ENCODE peak calls at places on chromosomes 1 and 21, in five cellular contexts. One of them, this sample, is unnamed.

GRCh38 chr1:200436436-200436835 is 26.6 kb upstream of the ZNF281 start:
- ATAC-seq in aorta: no peak
- ATAC-seq in lung: no peak
- ATAC-seq in DND-41: no peak
- ATAC-seq in upper lobe of left lung: no peak
- ATAC-seq in this sample: no peak

GRCh38 chr1:19605884-19606442 is 38.1 kb upstream of the NBL1 start:
- ATAC-seq in aorta: no peak
- ATAC-seq in lung: no peak
- ATAC-seq in DND-41: no peak
- ATAC-seq in upper lobe of left lung: no peak
- ATAC-seq in this sample: no peak

GRCh38 chr1:83931658-83932253 is 67.2 kb downstream of the TTLL7 start:
- ATAC-seq in aorta: no peak
- ATAC-seq in lung: peak; percentile 67
- ATAC-seq in DND-41: peak; percentile 89
- ATAC-seq in upper lobe of left lung: peak; percentile 81
- ATAC-seq in this sample: peak; percentile 57

GRCh38 chr1:2930016-2930815 is 91.1 kb upstream of the ACTRT2 start:
- ATAC-seq in aorta: no peak
- ATAC-seq in lung: no peak
- ATAC-seq in DND-41: no peak
- ATAC-seq in upper lobe of left lung: no peak
- ATAC-seq in this sample: no peak

GRCh38 chr1:53286950-53287349 is 40.9 kb downstream of the LRP8 start:
- ATAC-seq in aorta: no peak
- ATAC-seq in lung: no peak
- ATAC-seq in DND-41: no peak
- ATAC-seq in upper lobe of left lung: no peak
- ATAC-seq in this sample: no peak

GRCh38 chr1:247653040-247653439 is 26.5 kb downstream of the OR13G1 start:
- ATAC-seq in aorta: no peak
- ATAC-seq in lung: no peak
- ATAC-seq in DND-41: no peak
- ATAC-seq in upper lobe of left lung: no peak
- ATAC-seq in this sample: no peak

GRCh38 chr1:25232866-25233784 is 823 bp upstream of the SYF2 start:
- ATAC-seq in aorta: peak; percentile 91
- ATAC-seq in lung: peak; percentile 93
- ATAC-seq in DND-41: peak; percentile 55
- ATAC-seq in upper lobe of left lung: peak; percentile 96
- ATAC-seq in this sample: peak; percentile 91

GRCh38 chr1:10415211-10415930 is 14.9 kb upstream of the CENPS start:
- ATAC-seq in aorta: peak; percentile 44
- ATAC-seq in lung: peak; percentile 85
- ATAC-seq in DND-41: peak; percentile 22
- ATAC-seq in upper lobe of left lung: peak; percentile 83
- ATAC-seq in this sample: peak; percentile 71

GRCh38 chr1:217847643-217848042 is 216.5 kb downstream of the SPATA17 start:
- ATAC-seq in aorta: no peak
- ATAC-seq in lung: no peak
- ATAC-seq in DND-41: no peak
- ATAC-seq in upper lobe of left lung: no peak
- ATAC-seq in this sample: no peak

GRCh38 chr1:244730153-244730933 is 77.4 kb downstream of the DESI2 start:
- ATAC-seq in aorta: peak; percentile 55
- ATAC-seq in lung: peak; percentile 50
- ATAC-seq in DND-41: peak; percentile 33
- ATAC-seq in upper lobe of left lung: peak; percentile 72
- ATAC-seq in this sample: peak; percentile 70

GRCh38 chr1:232538224-232538942 is 91.5 kb downstream of the SIPA1L2 start:
- ATAC-seq in aorta: no peak
- ATAC-seq in lung: no peak
- ATAC-seq in DND-41: no peak
- ATAC-seq in upper lobe of left lung: peak; percentile 17
- ATAC-seq in this sample: no peak

GRCh38 chr21:32525282-32525681 is 60.0 kb downstream of the TCP10L start:
- ATAC-seq in aorta: no peak
- ATAC-seq in lung: no peak
- ATAC-seq in DND-41: no peak
- ATAC-seq in upper lobe of left lung: no peak
- ATAC-seq in this sample: no peak

GRCh38 chr1:238465449-238465848 is 574.7 kb upstream of the ZP4 start:
- ATAC-seq in aorta: no peak
- ATAC-seq in lung: no peak
- ATAC-seq in DND-41: no peak
- ATAC-seq in upper lobe of left lung: no peak
- ATAC-seq in this sample: no peak

GRCh38 chr1:162922196-162922595 is 61.2 kb upstream of the CCDC190 start:
- ATAC-seq in aorta: no peak
- ATAC-seq in lung: no peak
- ATAC-seq in DND-41: peak; percentile 90
- ATAC-seq in upper lobe of left lung: no peak
- ATAC-seq in this sample: no peak

GRCh38 chr1:8965121-8965820 is 19.6 kb downstream of the CA6 start:
- ATAC-seq in aorta: no peak
- ATAC-seq in lung: no peak
- ATAC-seq in DND-41: no peak
- ATAC-seq in upper lobe of left lung: no peak
- ATAC-seq in this sample: no peak

GRCh38 chr1:61612600-61612999 is 112.3 kb downstream of the TM2D1 start:
- ATAC-seq in aorta: no peak
- ATAC-seq in lung: no peak
- ATAC-seq in DND-41: no peak
- ATAC-seq in upper lobe of left lung: no peak
- ATAC-seq in this sample: no peak

GRCh38 chr1:44021581-44022321 is 9.5 kb downstream of the SLC6A9 start:
- ATAC-seq in aorta: no peak
- ATAC-seq in lung: no peak
- ATAC-seq in DND-41: no peak
- ATAC-seq in upper lobe of left lung: no peak
- ATAC-seq in this sample: no peak

GRCh38 chr1:200588698-200589097 is 31.9 kb downstream of the KIF14 start:
- ATAC-seq in aorta: peak; percentile 60
- ATAC-seq in lung: peak; percentile 69
- ATAC-seq in DND-41: no peak
- ATAC-seq in upper lobe of left lung: peak; percentile 78
- ATAC-seq in this sample: peak; percentile 53

GRCh38 chr1:41367102-41367537 is 5.9 kb downstream of the FOXO6 start:
- ATAC-seq in aorta: no peak
- ATAC-seq in lung: no peak
- ATAC-seq in DND-41: no peak
- ATAC-seq in upper lobe of left lung: no peak
- ATAC-seq in this sample: no peak

GRCh38 chr1:41366428-41367101 is 5.3 kb downstream of the FOXO6 start:
- ATAC-seq in aorta: peak; percentile 11
- ATAC-seq in lung: no peak
- ATAC-seq in DND-41: peak; percentile 76
- ATAC-seq in upper lobe of left lung: peak; percentile 3
- ATAC-seq in this sample: no peak

GRCh38 chr1:41368801-41369200 is 7.6 kb downstream of the FOXO6 start:
- ATAC-seq in aorta: no peak
- ATAC-seq in lung: no peak
- ATAC-seq in DND-41: no peak
- ATAC-seq in upper lobe of left lung: no peak
- ATAC-seq in this sample: no peak

GRCh38 chr1:41369531-41369930 is 8.3 kb downstream of the FOXO6 start:
- ATAC-seq in aorta: no peak
- ATAC-seq in lung: no peak
- ATAC-seq in DND-41: no peak
- ATAC-seq in upper lobe of left lung: no peak
- ATAC-seq in this sample: no peak

GRCh38 chr1:41368384-41368783 is 7.2 kb downstream of the FOXO6 start:
- ATAC-seq in aorta: no peak
- ATAC-seq in lung: no peak
- ATAC-seq in DND-41: no peak
- ATAC-seq in upper lobe of left lung: no peak
- ATAC-seq in this sample: no peak
- H3K27me3 ChIP-seq in aorta: no peaks in the 10 kb centered on the region
- H3K27me3 ChIP-seq in lung: no peaks in the 10 kb centered on the region
- H3K27me3 ChIP-seq in DND-41: peaks cover 5% of the 10 kb centered on the region
- H3K27me3 ChIP-seq in upper lobe of left lung: no peaks in the 10 kb centered on the region
- H3K27me3 ChIP-seq in this sample: no peaks in the 10 kb centered on the region

DNA sequence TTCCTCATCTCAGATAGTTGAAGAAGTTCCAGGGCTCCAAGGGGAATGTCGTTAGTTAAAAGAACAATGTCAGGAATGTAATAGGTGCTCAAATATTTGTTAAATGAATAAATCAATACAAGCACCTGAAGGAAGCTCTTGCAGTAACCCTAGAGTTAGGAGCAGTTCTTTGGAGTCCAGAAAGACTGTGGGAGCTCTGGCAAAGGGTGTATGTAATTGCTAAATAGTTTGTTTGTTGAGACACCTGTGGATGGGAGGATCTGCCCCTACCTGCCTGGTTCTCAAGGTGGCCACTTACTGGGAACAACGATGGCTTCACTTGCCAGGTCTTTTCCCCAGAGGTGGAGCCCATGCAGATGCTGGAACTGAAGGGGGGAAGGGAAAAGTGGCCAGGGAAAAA is 27.5 kb upstream of the JUN start:
- ATAC-seq in aorta: no peak
- ATAC-seq in lung: no peak
- ATAC-seq in DND-41: no peak
- ATAC-seq in upper lobe of left lung: no peak
- ATAC-seq in this sample: no peak
- H3K27ac ChIP-seq in aorta: no peak overlapping the region
- H3K27ac ChIP-seq in lung: no peak overlapping the region
- H3K27ac ChIP-seq in DND-41: no peak overlapping the region
- H3K27ac ChIP-seq in upper lobe of left lung: no peak overlapping the region
- H3K27ac ChIP-seq in this sample: no peak overlapping the region

DNA sequence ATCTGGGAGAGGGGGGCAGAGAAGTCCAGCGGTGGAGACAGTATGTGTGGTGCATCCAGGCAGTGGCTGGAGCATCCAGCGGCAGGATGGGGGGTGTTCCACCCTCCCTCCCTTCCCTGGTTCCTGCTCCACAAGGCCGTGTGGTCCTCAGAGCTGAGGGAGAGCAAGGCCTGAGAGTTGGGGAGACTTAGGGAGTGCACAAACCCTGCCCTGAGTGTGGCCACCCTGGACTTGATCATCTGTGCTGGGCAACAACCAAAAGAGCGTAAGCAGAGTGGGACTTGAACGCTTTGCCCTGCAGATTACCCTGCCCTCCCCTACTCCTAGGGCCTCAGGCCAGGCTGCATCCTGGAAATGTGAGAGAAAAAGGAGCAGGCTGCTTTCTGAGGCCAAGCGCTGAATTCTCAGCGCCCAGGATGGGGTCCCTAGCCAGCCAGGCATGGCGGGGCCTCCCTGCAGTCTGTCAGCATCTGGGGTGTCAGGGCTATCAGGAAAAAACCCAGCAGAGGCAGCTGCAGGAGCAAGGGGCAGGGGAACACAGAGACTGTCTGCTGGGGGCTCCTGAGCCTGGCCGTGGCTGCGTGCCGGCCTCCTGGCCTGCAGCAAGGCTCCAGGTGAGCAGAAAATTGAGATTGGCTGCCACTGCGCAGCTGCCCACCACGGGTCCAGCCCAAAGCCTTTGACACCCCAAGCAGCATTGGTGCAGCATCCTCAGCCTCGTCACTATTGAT is 266.2 kb downstream of the NPHP4 start:
- ATAC-seq in aorta: no peak
- ATAC-seq in lung: no peak
- ATAC-seq in DND-41: no peak
- ATAC-seq in upper lobe of left lung: no peak
- ATAC-seq in this sample: no peak
- H3K27me3 ChIP-seq in aorta: no peaks in the 10 kb centered on the region
- H3K27me3 ChIP-seq in lung: no peaks in the 10 kb centered on the region
- H3K27me3 ChIP-seq in DND-41: peaks cover 7% of the 10 kb centered on the region
- H3K27me3 ChIP-seq in upper lobe of left lung: no peaks in the 10 kb centered on the region
- H3K27me3 ChIP-seq in this sample: peaks cover 13% of the 10 kb centered on the region

GRCh38 chr1:47211796-47212269 is 20.2 kb downstream of the TAL1 start:
- ATAC-seq in aorta: peak; percentile 45
- ATAC-seq in lung: peak; percentile 64
- ATAC-seq in DND-41: no peak
- ATAC-seq in upper lobe of left lung: peak; percentile 64
- ATAC-seq in this sample: peak; percentile 74
- H3K27ac ChIP-seq in aorta: no peak overlapping the region
- H3K27ac ChIP-seq in lung: peak overlapping the region; percentile 54
- H3K27ac ChIP-seq in DND-41: no peak overlapping the region
- H3K27ac ChIP-seq in upper lobe of left lung: peak overlapping the region; percentile 49
- H3K27ac ChIP-seq in this sample: no peak overlapping the region

GRCh38 chr1:212698467-212699103 is 1.1 kb downstream of the BATF3 start:
- ATAC-seq in aorta: no peak
- ATAC-seq in lung: no peak
- ATAC-seq in DND-41: no peak
- ATAC-seq in upper lobe of left lung: no peak
- ATAC-seq in this sample: no peak

GRCh38 chr1:212700597-212700891 is 904 bp upstream of the BATF3 start:
- ATAC-seq in aorta: peak; percentile 33
- ATAC-seq in lung: no peak
- ATAC-seq in DND-41: no peak
- ATAC-seq in upper lobe of left lung: peak; percentile 41
- ATAC-seq in this sample: peak; percentile 7

GRCh38 chr1:212699104-212699838 is 369 bp downstream of the BATF3 start:
- ATAC-seq in aorta: peak; percentile 57
- ATAC-seq in lung: peak; percentile 83
- ATAC-seq in DND-41: peak; percentile 83
- ATAC-seq in upper lobe of left lung: peak; percentile 74
- ATAC-seq in this sample: peak; percentile 71

GRCh38 chr1:212699839-212700596 is at the start of gene BATF3:
- ATAC-seq in aorta: peak; percentile 73
- ATAC-seq in lung: peak; percentile 20
- ATAC-seq in DND-41: peak; percentile 64
- ATAC-seq in upper lobe of left lung: peak; percentile 90
- ATAC-seq in this sample: peak; percentile 73

DNA sequence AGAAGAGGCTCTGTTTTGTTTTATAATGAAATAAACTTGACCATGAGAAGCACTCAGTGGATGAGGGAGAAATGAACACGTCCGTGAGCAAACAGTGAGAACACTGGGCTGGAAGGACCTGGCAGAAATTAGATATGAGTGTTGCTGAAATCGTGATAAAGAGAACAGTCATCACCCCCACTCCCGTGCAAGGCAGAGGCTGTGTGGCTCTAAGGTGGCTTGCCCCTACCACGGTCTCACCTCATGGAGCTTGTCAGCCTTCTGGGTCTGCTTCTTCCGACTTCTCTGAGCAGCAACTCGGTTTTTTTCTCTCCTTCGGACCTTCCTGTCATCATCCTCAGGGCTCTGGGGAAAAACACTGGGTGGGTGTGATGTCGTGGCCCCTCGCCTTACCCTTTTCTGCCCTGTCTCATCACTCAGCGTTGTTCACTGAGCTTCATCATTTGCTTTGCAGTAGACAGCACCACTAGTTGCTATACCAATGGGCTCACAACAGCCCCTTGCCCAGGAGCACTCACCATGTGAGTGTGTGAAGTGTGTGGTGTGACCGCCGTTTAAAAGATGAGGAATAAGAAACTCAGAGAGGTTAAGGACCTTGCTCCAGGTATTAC is 2.8 kb downstream of the BATF3 start:
- ATAC-seq in aorta: no peak
- ATAC-seq in lung: no peak
- ATAC-seq in DND-41: no peak
- ATAC-seq in upper lobe of left lung: no peak
- ATAC-seq in this sample: no peak
- H3K27me3 ChIP-seq in aorta: no peaks in the 10 kb centered on the region
- H3K27me3 ChIP-seq in lung: peaks cover 3% of the 10 kb centered on the region
- H3K27me3 ChIP-seq in DND-41: peaks cover 15% of the 10 kb centered on the region
- H3K27me3 ChIP-seq in upper lobe of left lung: no peaks in the 10 kb centered on the region
- H3K27me3 ChIP-seq in this sample: peaks cover 13% of the 10 kb centered on the region